ENCODE peak calls at places on chromosomes 6 and 20, in eight cellular contexts. One of them, this sample, is unnamed.

GRCh38 chr6:132683543-132683942 is 24.6 kb upstream of the TAAR1 start:
- DNase-seq in ovary: no peak
- DNase-seq in Karpas-422: no peak
- DNase-seq in cardiac fibroblast: peak; percentile 79
- DNase-seq in fibroblast of lung: peak; percentile 93
- DNase-seq in stomach: no peak
- DNase-seq in astrocyte of the spinal cord: peak; percentile 16
- DNase-seq in lung: no peak
- DNase-seq in this sample: peak; percentile 3

GRCh38 chr6:82183642-82184282 is 63.8 kb downstream of the IBTK start:
- DNase-seq in stomach: no peak
- DNase-seq in cardiac fibroblast: peak; percentile 17
- DNase-seq in fibroblast of lung: no peak
- DNase-seq in Karpas-422: no peak
- DNase-seq in astrocyte of the spinal cord: no peak
- DNase-seq in ovary: no peak
- DNase-seq in lung: no peak
- DNase-seq in this sample: no peak

GRCh38 chr20:13770141-13770540 is 14.6 kb downstream of the ESF1 start:
- DNase-seq in cardiac fibroblast: no peak
- DNase-seq in lung: no peak
- DNase-seq in ovary: no peak
- DNase-seq in fibroblast of lung: no peak
- DNase-seq in astrocyte of the spinal cord: no peak
- DNase-seq in stomach: no peak
- DNase-seq in Karpas-422: no peak
- DNase-seq in this sample: no peak

GRCh38 chr6:3795836-3796395 is 44.4 kb upstream of the PXDC1 start:
- DNase-seq in fibroblast of lung: no peak
- DNase-seq in astrocyte of the spinal cord: no peak
- DNase-seq in lung: no peak
- DNase-seq in cardiac fibroblast: no peak
- DNase-seq in Karpas-422: no peak
- DNase-seq in ovary: no peak
- DNase-seq in stomach: no peak
- DNase-seq in this sample: no peak

GRCh38 chr6:68196645-68197044 is 438.4 kb upstream of the ADGRB3 start:
- DNase-seq in fibroblast of lung: peak; percentile 37
- DNase-seq in lung: no peak
- DNase-seq in Karpas-422: peak; percentile 84
- DNase-seq in astrocyte of the spinal cord: peak; percentile 31
- DNase-seq in stomach: no peak
- DNase-seq in ovary: no peak
- DNase-seq in cardiac fibroblast: peak; percentile 54
- DNase-seq in this sample: peak; percentile 48

GRCh38 chr20:25314497-25315417 is 66.9 kb downstream of the PYGB start:
- DNase-seq in ovary: peak; percentile 20
- DNase-seq in fibroblast of lung: no peak
- DNase-seq in Karpas-422: no peak
- DNase-seq in cardiac fibroblast: no peak
- DNase-seq in astrocyte of the spinal cord: no peak
- DNase-seq in lung: no peak
- DNase-seq in stomach: peak; percentile 11
- DNase-seq in this sample: no peak

GRCh38 chr6:38957426-38957825 is 91.2 kb upstream of the GLP1R start:
- DNase-seq in lung: no peak
- DNase-seq in fibroblast of lung: no peak
- DNase-seq in cardiac fibroblast: peak; percentile 13
- DNase-seq in Karpas-422: no peak
- DNase-seq in stomach: no peak
- DNase-seq in ovary: no peak
- DNase-seq in astrocyte of the spinal cord: no peak
- DNase-seq in this sample: no peak

GRCh38 chr20:11981366-11981947 is 63.8 kb downstream of the BTBD3 start:
- DNase-seq in fibroblast of lung: no peak
- DNase-seq in ovary: no peak
- DNase-seq in astrocyte of the spinal cord: no peak
- DNase-seq in Karpas-422: no peak
- DNase-seq in cardiac fibroblast: no peak
- DNase-seq in lung: no peak
- DNase-seq in stomach: no peak
- DNase-seq in this sample: no peak

GRCh38 chr6:6362051-6362450 is 41.6 kb upstream of the F13A1 start:
- DNase-seq in lung: no peak
- DNase-seq in cardiac fibroblast: no peak
- DNase-seq in Karpas-422: no peak
- DNase-seq in stomach: no peak
- DNase-seq in ovary: no peak
- DNase-seq in fibroblast of lung: peak; percentile 0
- DNase-seq in astrocyte of the spinal cord: no peak
- DNase-seq in this sample: peak; percentile 21

GRCh38 chr20:22682381-22682780 is 98.0 kb upstream of the FOXA2 start:
- DNase-seq in ovary: no peak
- DNase-seq in stomach: no peak
- DNase-seq in Karpas-422: no peak
- DNase-seq in fibroblast of lung: no peak
- DNase-seq in cardiac fibroblast: no peak
- DNase-seq in lung: no peak
- DNase-seq in astrocyte of the spinal cord: no peak
- DNase-seq in this sample: no peak

GRCh38 chr6:11810039-11810541 is 31.5 kb upstream of the ADTRP start:
- DNase-seq in ovary: peak; percentile 86
- DNase-seq in astrocyte of the spinal cord: peak; percentile 78
- DNase-seq in lung: peak; percentile 93
- DNase-seq in Karpas-422: no peak
- DNase-seq in cardiac fibroblast: peak; percentile 89
- DNase-seq in stomach: peak; percentile 91
- DNase-seq in fibroblast of lung: peak; percentile 82
- DNase-seq in this sample: peak; percentile 73

GRCh38 chr20:46883847-46884246 is 10.8 kb upstream of the EYA2 start:
- DNase-seq in stomach: no peak
- DNase-seq in Karpas-422: no peak
- DNase-seq in astrocyte of the spinal cord: no peak
- DNase-seq in fibroblast of lung: peak; percentile 3
- DNase-seq in ovary: no peak
- DNase-seq in cardiac fibroblast: no peak
- DNase-seq in lung: no peak
- DNase-seq in this sample: no peak
- H3K4me3 ChIP-seq in stomach: no peak overlapping the region
- H3K4me3 ChIP-seq in Karpas-422: no peak overlapping the region
- H3K4me3 ChIP-seq in astrocyte of the spinal cord: no peak overlapping the region
- H3K4me3 ChIP-seq in fibroblast of lung: no peak overlapping the region
- H3K4me3 ChIP-seq in ovary: no peak overlapping the region
- H3K4me3 ChIP-seq in cardiac fibroblast: no peak overlapping the region
- H3K4me3 ChIP-seq in lung: no peak overlapping the region
- H3K4me3 ChIP-seq in this sample: no peak overlapping the region

DNA sequence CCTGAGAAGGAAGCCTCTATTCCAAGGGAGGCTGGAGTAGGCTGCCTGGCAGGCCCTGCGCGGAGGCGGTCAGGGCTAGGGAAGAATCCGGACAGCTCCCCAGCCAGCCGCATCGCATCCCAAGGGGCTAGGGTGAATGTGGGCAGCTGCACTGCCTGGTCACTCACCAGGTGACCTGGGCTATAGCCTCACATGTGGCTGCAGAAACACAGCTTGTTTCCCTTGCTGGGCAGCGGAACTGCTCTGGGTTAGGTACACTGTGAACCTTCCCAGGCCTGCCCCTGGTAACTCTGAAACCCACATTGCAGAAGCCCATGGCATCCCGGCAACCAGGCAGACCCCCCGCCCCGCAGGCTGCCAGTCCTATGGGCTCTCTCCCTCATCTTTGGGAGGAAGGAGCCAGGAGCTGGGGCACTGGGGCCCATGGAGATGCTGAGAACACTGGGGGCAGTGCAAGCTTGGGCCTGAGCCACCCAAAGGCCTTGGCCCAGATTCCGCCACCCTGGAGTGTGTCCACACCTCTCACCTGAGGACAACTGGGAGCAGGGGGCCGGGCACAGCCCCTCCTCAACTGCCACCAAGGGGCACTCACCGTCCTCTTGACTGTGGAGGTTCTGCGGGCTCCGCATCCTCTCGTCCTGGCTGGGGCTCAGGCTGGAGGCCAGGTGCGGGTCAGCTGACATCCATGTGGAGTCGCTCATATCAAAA is 111.0 kb downstream of the NOL4L start:
- DNase-seq in ovary: peak; percentile 68
- DNase-seq in Karpas-422: no peak
- DNase-seq in astrocyte of the spinal cord: no peak
- DNase-seq in stomach: no peak
- DNase-seq in cardiac fibroblast: no peak
- DNase-seq in lung: no peak
- DNase-seq in fibroblast of lung: no peak
- DNase-seq in this sample: no peak
- H3K4me3 ChIP-seq in ovary: peak overlapping the region; percentile 30
- H3K4me3 ChIP-seq in Karpas-422: no peak overlapping the region
- H3K4me3 ChIP-seq in astrocyte of the spinal cord: peak overlapping the region; percentile 34
- H3K4me3 ChIP-seq in stomach: peak overlapping the region; percentile 34
- H3K4me3 ChIP-seq in cardiac fibroblast: peak overlapping the region; percentile 25
- H3K4me3 ChIP-seq in lung: no peak overlapping the region
- H3K4me3 ChIP-seq in fibroblast of lung: peak overlapping the region; percentile 62
- H3K4me3 ChIP-seq in this sample: no peak overlapping the region

DNA sequence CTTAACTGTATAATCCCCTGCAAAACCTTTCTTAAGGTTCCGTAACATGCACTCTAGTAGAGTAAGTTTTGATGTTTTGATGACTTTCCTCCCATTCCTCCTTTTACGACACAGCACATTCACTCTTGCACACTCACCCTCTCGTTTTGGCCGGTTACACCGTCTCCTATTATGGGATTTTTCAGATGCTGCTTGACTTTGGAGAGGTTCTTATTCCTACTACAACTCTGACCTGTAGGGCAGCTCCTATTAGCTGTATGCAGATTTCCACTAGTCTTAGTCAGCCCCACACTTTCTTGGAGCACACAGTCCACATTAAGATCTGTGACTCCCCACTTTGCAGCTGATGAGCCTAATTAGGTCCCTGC is 223.7 kb upstream of the SYNCRIP start:
- DNase-seq in stomach: no peak
- DNase-seq in cardiac fibroblast: peak; percentile 55
- DNase-seq in astrocyte of the spinal cord: no peak
- DNase-seq in Karpas-422: peak; percentile 37
- DNase-seq in fibroblast of lung: peak; percentile 31
- DNase-seq in lung: no peak
- DNase-seq in ovary: no peak
- DNase-seq in this sample: no peak
- H3K4me3 ChIP-seq in stomach: peak overlapping the region; percentile 39
- H3K4me3 ChIP-seq in cardiac fibroblast: peak overlapping the region; percentile 37
- H3K4me3 ChIP-seq in astrocyte of the spinal cord: peak overlapping the region; percentile 47
- H3K4me3 ChIP-seq in Karpas-422: peak overlapping the region; percentile 50
- H3K4me3 ChIP-seq in fibroblast of lung: peak overlapping the region; percentile 63
- H3K4me3 ChIP-seq in lung: peak overlapping the region; percentile 10
- H3K4me3 ChIP-seq in ovary: peak overlapping the region; percentile 45
- H3K4me3 ChIP-seq in this sample: peak overlapping the region; percentile 38

DNA sequence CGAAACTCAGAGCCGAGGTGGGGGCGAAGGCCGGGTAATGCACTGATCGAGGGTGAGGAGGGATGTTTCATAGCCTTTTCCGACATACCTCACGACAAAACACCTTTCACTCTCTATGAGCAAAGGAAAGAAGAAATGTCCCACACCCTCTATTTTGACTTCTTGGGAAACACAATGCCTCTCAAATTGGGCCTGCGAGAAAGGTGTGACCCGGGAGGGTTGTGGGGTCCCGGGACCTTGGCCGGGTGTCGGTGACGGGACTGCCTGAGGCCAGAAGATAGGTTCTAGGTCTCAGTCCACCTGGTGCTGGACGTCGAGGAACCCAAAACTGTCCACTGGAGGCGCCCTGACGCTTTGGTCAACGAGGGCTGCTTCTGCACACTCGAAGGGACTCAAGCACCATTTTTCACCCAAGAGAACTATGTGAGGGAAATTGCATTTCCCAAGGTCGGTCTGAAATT is 41.1 kb upstream of the OSTM1 start:
- DNase-seq in astrocyte of the spinal cord: no peak
- DNase-seq in cardiac fibroblast: peak; percentile 55
- DNase-seq in lung: peak; percentile 71
- DNase-seq in stomach: peak; percentile 66
- DNase-seq in fibroblast of lung: peak; percentile 29
- DNase-seq in ovary: peak; percentile 54
- DNase-seq in Karpas-422: peak; percentile 63
- DNase-seq in this sample: peak; percentile 39
- H3K4me3 ChIP-seq in astrocyte of the spinal cord: peak overlapping the region; percentile 42
- H3K4me3 ChIP-seq in cardiac fibroblast: no peak overlapping the region
- H3K4me3 ChIP-seq in lung: no peak overlapping the region
- H3K4me3 ChIP-seq in stomach: peak overlapping the region; percentile 28
- H3K4me3 ChIP-seq in fibroblast of lung: peak overlapping the region; percentile 52
- H3K4me3 ChIP-seq in ovary: no peak overlapping the region
- H3K4me3 ChIP-seq in Karpas-422: no peak overlapping the region
- H3K4me3 ChIP-seq in this sample: peak overlapping the region; percentile 37

DNA sequence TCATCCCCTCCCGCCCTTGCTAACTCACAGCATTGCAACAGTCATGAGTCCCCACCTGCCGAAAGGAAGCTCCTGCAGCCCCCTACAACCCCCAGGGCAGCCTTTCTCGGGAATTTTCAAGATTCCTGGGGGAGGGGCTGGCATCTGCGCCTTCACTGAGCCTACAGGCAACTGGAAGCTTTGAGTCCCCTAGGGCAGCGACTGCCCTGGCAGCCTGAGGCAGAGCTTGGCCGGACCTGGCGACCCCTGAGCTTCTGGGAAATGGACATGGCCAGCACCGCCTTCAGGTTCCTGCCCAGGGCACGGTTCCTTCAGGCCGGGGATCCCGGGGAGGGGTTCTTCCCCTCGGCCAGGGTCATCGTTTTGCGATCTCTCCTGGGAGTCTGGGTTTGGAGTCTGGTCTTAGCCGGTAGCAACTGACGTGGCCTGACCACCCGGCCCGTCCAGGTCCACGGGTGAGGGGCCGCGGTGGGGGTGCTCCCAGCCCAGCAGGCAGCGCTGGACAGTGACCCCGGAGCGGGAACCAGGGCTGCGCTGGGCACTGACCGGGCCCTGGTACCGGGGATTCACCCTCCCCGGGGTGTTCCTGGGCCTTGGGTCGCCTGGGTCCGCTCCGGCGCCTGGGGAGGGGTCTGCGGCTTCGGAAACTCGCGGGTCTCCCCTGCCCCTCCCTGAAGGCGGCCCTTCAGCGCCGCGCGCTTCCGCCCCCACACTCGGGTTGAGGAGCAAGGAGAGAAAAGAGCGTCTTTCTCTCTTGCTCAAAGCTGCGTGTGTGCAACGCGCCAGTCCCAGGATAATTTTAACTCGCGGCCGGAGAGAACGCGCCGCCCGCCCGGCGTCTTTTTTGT is 595 bp upstream of the COL9A3 start:
- DNase-seq in fibroblast of lung: no peak
- DNase-seq in cardiac fibroblast: no peak
- DNase-seq in astrocyte of the spinal cord: no peak
- DNase-seq in lung: no peak
- DNase-seq in stomach: no peak
- DNase-seq in Karpas-422: no peak
- DNase-seq in ovary: no peak
- DNase-seq in this sample: no peak
- H3K4me3 ChIP-seq in fibroblast of lung: peak overlapping the region; percentile 27
- H3K4me3 ChIP-seq in cardiac fibroblast: no peak overlapping the region
- H3K4me3 ChIP-seq in astrocyte of the spinal cord: no peak overlapping the region
- H3K4me3 ChIP-seq in lung: peak overlapping the region; percentile 5
- H3K4me3 ChIP-seq in stomach: peak overlapping the region; percentile 31
- H3K4me3 ChIP-seq in Karpas-422: no peak overlapping the region
- H3K4me3 ChIP-seq in ovary: peak overlapping the region; percentile 15
- H3K4me3 ChIP-seq in this sample: peak overlapping the region; percentile 49

This sample was measured in A673.